ENCODE peak calls at places on chromosomes 7 and 10, in ten cellular contexts. Z, H, U, J, O, S, Q, L, M and A are unnamed samples.

GRCh38 chr10:90849956-90850749 is 7.7 kb downstream of the HTR7 start:
- DNase-seq in Z (no peak), H (no peak), U (no peak), J (no peak), O (peak; percentile 18), S (no peak), Q (no peak), L (no peak), M (peak; percentile 92), A (no peak)

GRCh38 chr10:68428396-68428795 is 21.3 kb upstream of the RUFY2 start:
- DNase-seq in Z (no peak), H (no peak), U (no peak), J (no peak), O (no peak), S (no peak), Q (no peak), L (no peak), M (no peak), A (no peak)

GRCh38 chr7:98295467-98296220 is 14.2 kb downstream of the BRI3 start:
- DNase-seq in Z (no peak), H (no peak), U (no peak), J (no peak), O (no peak), S (no peak), Q (no peak), L (no peak), M (no peak), A (no peak)

GRCh38 chr7:137968890-137969289 is 33.0 kb downstream of the CREB3L2 start:
- DNase-seq in Z (no peak), H (no peak), U (no peak), J (no peak), O (no peak), S (no peak), Q (no peak), L (no peak), M (no peak), A (no peak)

GRCh38 chr10:1737222-1738061 is at the start of gene ADARB2:
- DNase-seq in Z (no peak), H (peak; percentile 17), U (peak; percentile 31), J (no peak), O (no peak), S (no peak), Q (no peak), L (no peak), M (peak; percentile 2), A (peak; percentile 84)

GRCh38 chr10:110694263-110694662 is 50.1 kb downstream of the RBM20 start:
- DNase-seq in Z (no peak), H (no peak), U (no peak), J (no peak), O (no peak), S (no peak), Q (no peak), L (no peak), M (no peak), A (no peak)

GRCh38 chr10:52390388-52390787 is 76.3 kb downstream of the DKK1 start:
- DNase-seq in Z (no peak), H (no peak), U (no peak), J (no peak), O (no peak), S (no peak), Q (no peak), L (no peak), M (no peak), A (no peak)

GRCh38 chr10:3776796-3777571 is 8.0 kb downstream of the KLF6 start:
- DNase-seq in Z (no peak), H (peak; percentile 50), U (no peak), J (peak; percentile 59), O (peak; percentile 94), S (peak; percentile 82), Q (peak; percentile 72), L (peak; percentile 40), M (peak; percentile 83), A (peak; percentile 59)

GRCh38 chr10:14583252-14583651 is 191.4 kb downstream of the FAM107B start:
- DNase-seq in Z (no peak), H (no peak), U (no peak), J (peak; percentile 80), O (no peak), S (no peak), Q (peak; percentile 72), L (no peak), M (no peak), A (no peak)

GRCh38 chr10:120979435-120980315 is 128.5 kb downstream of the WDR11 start:
- DNase-seq in Z (no peak), H (no peak), U (no peak), J (no peak), O (no peak), S (peak; percentile 28), Q (peak; percentile 81), L (no peak), M (peak; percentile 35), A (peak; percentile 66)

GRCh38 chr10:6522230-6522629 is 57.8 kb downstream of the PRKCQ start:
- DNase-seq in Z (no peak), H (no peak), U (no peak), J (no peak), O (no peak), S (no peak), Q (no peak), L (no peak), M (peak; percentile 53), A (no peak)

GRCh38 chr7:80699030-80699638 is 60.7 kb downstream of the CD36 start:
- DNase-seq in Z (no peak), H (no peak), U (no peak), J (no peak), O (peak; percentile 63), S (no peak), Q (no peak), L (no peak), M (peak; percentile 32), A (no peak)

DNA sequence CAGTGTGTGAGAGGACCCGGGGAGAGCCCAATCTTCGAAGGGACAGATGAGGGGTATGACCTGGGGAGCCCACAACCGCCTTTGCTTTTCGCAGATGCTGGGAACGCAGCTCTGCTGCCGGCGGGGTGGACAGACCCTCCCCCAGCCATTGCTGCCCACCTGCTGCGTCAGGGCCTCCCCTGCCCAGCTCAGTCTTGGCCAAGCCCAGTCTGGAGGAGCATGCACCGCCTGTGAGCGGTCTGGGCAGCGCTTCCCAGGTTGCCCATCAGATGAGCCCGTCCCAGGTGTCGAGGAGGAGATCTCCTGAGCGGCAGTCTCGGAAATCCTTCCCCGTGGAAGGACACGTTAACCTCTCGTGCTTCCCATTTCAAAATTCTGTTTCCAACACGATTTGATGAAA is 17.3 kb upstream of the AP5Z1 start:
- DNase-seq in Z (no peak), H (no peak), U (no peak), J (no peak), O (no peak), S (no peak), Q (no peak), L (no peak), M (no peak), A (no peak)
- H3K36me3 ChIP-seq in Z (peaks cover 80% of the 10 kb centered on the region), H (peaks cover 93% of the 10 kb centered on the region), U (peaks cover 76% of the 10 kb centered on the region), J (peaks cover 75% of the 10 kb centered on the region), O (peaks cover 80% of the 10 kb centered on the region), S (peaks cover 7% of the 10 kb centered on the region), Q (no peaks in the 10 kb centered on the region), L (peaks cover 88% of the 10 kb centered on the region), M (peaks cover 16% of the 10 kb centered on the region), A (peaks cover 28% of the 10 kb centered on the region)

DNA sequence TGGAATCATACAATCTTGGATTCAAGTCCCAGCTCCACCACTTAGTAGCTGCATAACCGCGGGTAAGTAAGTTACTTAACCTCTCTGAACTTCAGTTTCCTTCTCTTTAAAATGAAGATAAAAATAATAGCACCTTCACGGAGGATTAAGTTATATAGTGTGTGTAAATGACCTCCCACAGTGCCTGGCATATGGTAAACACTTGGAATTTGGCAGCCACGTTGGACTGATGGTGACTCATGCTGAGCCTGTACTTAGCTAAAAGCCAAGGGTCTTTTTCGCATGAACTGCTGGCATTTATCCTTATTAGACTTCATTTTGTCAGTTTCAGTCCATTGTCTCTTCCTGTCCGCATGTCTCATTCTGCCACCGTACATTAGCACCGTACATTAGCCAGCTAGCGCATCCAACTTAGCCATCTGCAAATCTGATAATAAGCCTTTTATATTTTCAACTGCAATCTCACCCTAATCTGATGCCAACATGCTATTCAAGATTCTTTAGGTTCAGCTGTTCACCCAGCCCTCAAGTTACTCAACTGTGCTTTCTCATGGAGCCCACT is 11.2 kb downstream of the SLC13A4 start:
- DNase-seq in Z (no peak), H (no peak), U (no peak), J (no peak), O (peak; percentile 88), S (no peak), Q (no peak), L (no peak), M (peak; percentile 7), A (no peak)
- H3K27ac ChIP-seq in Z (no peak overlapping the region), H (no peak overlapping the region), U (no peak overlapping the region), J (no peak overlapping the region), O (no peak overlapping the region), S (no peak overlapping the region), Q (no peak overlapping the region), L (no peak overlapping the region), M (no peak overlapping the region), A (no peak overlapping the region)

GRCh38 chr10:119917777-119918176 is 25.2 kb downstream of the SEC23IP start:
- DNase-seq in Z (no peak), H (no peak), U (no peak), J (no peak), O (peak; percentile 23), S (no peak), Q (no peak), L (no peak), M (no peak), A (no peak)
- H3K36me3 ChIP-seq in Z (peaks cover 86% of the 10 kb centered on the region), H (peaks cover 83% of the 10 kb centered on the region), U (peaks cover 45% of the 10 kb centered on the region), J (peaks cover 62% of the 10 kb centered on the region), O (peaks cover 42% of the 10 kb centered on the region), S (peaks cover 4% of the 10 kb centered on the region), Q (no peaks in the 10 kb centered on the region), L (peaks cover 96% of the 10 kb centered on the region), M (peaks cover 35% of the 10 kb centered on the region), A (peaks cover 16% of the 10 kb centered on the region)

GRCh38 chr7:70569335-70569819 is 562.6 kb upstream of the GALNT17 start:
- DNase-seq in Z (no peak), H (no peak), U (no peak), J (no peak), O (no peak), S (no peak), Q (no peak), L (no peak), M (no peak), A (no peak)

GRCh38 chr7:70566659-70567058 is 565.3 kb upstream of the GALNT17 start:
- DNase-seq in Z (no peak), H (no peak), U (no peak), J (no peak), O (no peak), S (no peak), Q (no peak), L (no peak), M (peak; percentile 19), A (no peak)

GRCh38 chr7:70563960-70564359 is 568.0 kb upstream of the GALNT17 start:
- DNase-seq in Z (no peak), H (no peak), U (no peak), J (no peak), O (no peak), S (no peak), Q (no peak), L (no peak), M (no peak), A (no peak)

GRCh38 chr7:70568674-70569334 is 563.1 kb upstream of the GALNT17 start:
- DNase-seq in Z (peak; percentile 79), H (no peak), U (peak; percentile 31), J (no peak), O (no peak), S (no peak), Q (peak; percentile 31), L (peak; percentile 60), M (no peak), A (peak; percentile 70)

DNA sequence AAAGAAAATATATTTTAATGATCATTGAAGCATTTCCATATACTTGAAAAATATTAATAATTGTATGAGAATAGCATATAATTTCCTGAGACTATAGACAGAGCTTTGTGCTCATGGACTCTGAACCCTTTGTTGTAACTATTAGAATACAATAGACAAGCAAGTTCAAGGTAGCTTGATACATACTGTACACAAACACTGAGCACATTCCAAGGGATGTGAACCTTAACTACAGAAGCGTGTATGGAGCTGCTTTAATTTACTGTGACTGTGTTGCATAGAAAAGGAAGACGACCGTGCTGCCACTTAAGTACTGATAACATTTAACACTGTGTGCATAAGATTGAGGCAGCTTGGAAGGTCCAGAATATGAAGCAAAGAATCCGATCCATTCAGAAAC is 566.2 kb upstream of the GALNT17 start:
- DNase-seq in Z (no peak), H (no peak), U (no peak), J (no peak), O (no peak), S (no peak), Q (no peak), L (no peak), M (no peak), A (no peak)
- H3K27ac ChIP-seq in Z (no peak overlapping the region), H (no peak overlapping the region), U (no peak overlapping the region), J (no peak overlapping the region), O (no peak overlapping the region), S (no peak overlapping the region), Q (no peak overlapping the region), L (no peak overlapping the region), M (no peak overlapping the region), A (no peak overlapping the region)